ENCODE peak calls at places on chromosomes 11 and 22, in six cellular contexts. S is stomach, A is mesenchymal stem cell, U is PC-3, G is tibial nerve, L is thoracic aorta. K is an unnamed sample.

GRCh38 chr22:35519306-35520000 is 21.2 kb upstream of the RASD2 start:
- DNase-seq in S (no peak), A (no peak), L (no peak), G (no peak), U (no peak), K (no peak)

GRCh38 chr11:65427691-65428577 is 5.3 kb downstream of the NEAT1 start:
- DNase-seq in G (peak; percentile 48), U (peak; percentile 50), L (no peak), S (peak; percentile 64), A (peak; percentile 90), K (peak; percentile 31)

GRCh38 chr11:45100338-45100737 is 46.1 kb upstream of the PRDM11 start:
- DNase-seq in U (peak; percentile 23), L (no peak), A (peak; percentile 85), S (no peak), G (peak; percentile 3), K (no peak)

GRCh38 chr22:24685804-24686203 is 82.8 kb downstream of the GGT1 start:
- DNase-seq in L (no peak), S (no peak), A (no peak), U (no peak), G (no peak), K (no peak)

GRCh38 chr22:50260801-50261614 is 475 bp downstream of the MAPK12 start:
- DNase-seq in U (peak; percentile 50), G (no peak), L (no peak), A (peak; percentile 72), S (peak; percentile 51), K (no peak)

GRCh38 chr11:129380413-129380812 is 4.8 kb downstream of the BARX2 start:
- DNase-seq in S (no peak), A (no peak), U (peak; percentile 76), G (no peak), L (no peak), K (no peak)

GRCh38 chr11:2343502-2343901 is 33.6 kb upstream of the CD81 start:
- DNase-seq in U (no peak), G (no peak), A (no peak), S (no peak), L (no peak), K (no peak)

GRCh38 chr11:2208691-2209369 is 37.2 kb upstream of the TH start:
- DNase-seq in A (no peak), L (no peak), G (no peak), S (peak; percentile 85), U (peak; percentile 9), K (no peak)

GRCh38 chr11:95268386-95268785 is 37.4 kb upstream of the SESN3 start:
- DNase-seq in U (no peak), G (no peak), S (no peak), L (no peak), A (no peak), K (no peak)

GRCh38 chr11:86214710-86215109 is 29.8 kb upstream of the EED start:
- DNase-seq in A (no peak), L (no peak), G (no peak), U (peak; percentile 21), S (no peak), K (no peak)

GRCh38 chr11:66915866-66916265 is 42.3 kb downstream of the PC start:
- DNase-seq in S (no peak), A (no peak), G (no peak), L (no peak), U (no peak), K (no peak)

GRCh38 chr11:105621985-105622384 is 12.1 kb downstream of the GRIA4 start:
- DNase-seq in U (peak; percentile 52), S (no peak), G (no peak), A (no peak), L (no peak), K (no peak)

GRCh38 chr11:130160460-130161090 is 993 bp downstream of the ST14 start:
- DNase-seq in S (no peak), L (no peak), U (no peak), G (no peak), A (no peak), K (no peak)

GRCh38 chr11:116981216-116981887 is 116.9 kb downstream of the SIK3 start:
- DNase-seq in U (no peak), G (no peak), L (no peak), A (no peak), S (no peak), K (no peak)

GRCh38 chr11:121406291-121406690 is 45.8 kb upstream of the SORL1 start:
- DNase-seq in G (no peak), L (no peak), A (no peak), S (no peak), U (no peak), K (no peak)

DNA sequence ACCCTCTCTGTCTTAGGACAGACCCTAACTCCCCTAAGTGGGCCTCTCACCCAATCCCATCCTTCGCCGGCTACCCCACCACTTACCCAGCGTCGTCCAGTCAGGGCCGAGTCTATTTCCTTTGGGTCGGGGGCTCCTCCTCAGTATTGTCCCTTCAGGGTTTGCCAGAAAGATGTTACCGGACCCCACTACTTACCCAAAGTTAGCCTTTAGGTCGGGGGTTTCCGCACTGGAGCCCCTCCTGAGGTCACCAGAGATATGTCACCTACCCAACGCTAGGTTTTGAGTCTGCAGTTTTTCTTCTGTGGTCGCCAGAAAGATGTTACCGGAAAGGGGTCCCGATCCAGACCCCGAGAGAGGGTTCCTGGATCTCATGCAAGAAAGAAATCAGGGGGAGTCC is 17.9 kb upstream of the B4GALNT4 start:
- DNase-seq in U (no peak), G (no peak), L (no peak), A (no peak), S (no peak), K (no peak)
- H3K27me3 ChIP-seq in U (no peaks in the 10 kb centered on the region), G (no peaks in the 10 kb centered on the region), L (no peaks in the 10 kb centered on the region), A (no peaks in the 10 kb centered on the region), S (no peaks in the 10 kb centered on the region), K (no peaks in the 10 kb centered on the region)

GRCh38 chr22:48393041-48393370 is 1434.7 kb downstream of the BRD1 start:
- DNase-seq in A (no peak), U (no peak), S (no peak), G (no peak), L (no peak), K (no peak)

GRCh38 chr22:48396785-48397530 is 1430.7 kb downstream of the BRD1 start:
- DNase-seq in A (no peak), U (no peak), L (no peak), G (no peak), S (no peak), K (no peak)

GRCh38 chr22:48397531-48398180 is 1430.0 kb downstream of the BRD1 start:
- DNase-seq in A (no peak), L (no peak), U (no peak), S (no peak), G (no peak), K (no peak)

GRCh38 chr22:48396091-48396784 is 1431.4 kb downstream of the BRD1 start:
- DNase-seq in A (no peak), U (no peak), L (no peak), S (no peak), G (no peak), K (no peak)

GRCh38 chr22:48394787-48395620 is 1432.7 kb downstream of the BRD1 start:
- DNase-seq in U (no peak), L (no peak), S (no peak), G (no peak), A (no peak), K (no peak)
- H3K9me3 ChIP-seq in U (no peaks in the 10 kb centered on the region), L (no peaks in the 10 kb centered on the region), S (no peaks in the 10 kb centered on the region), G (no peaks in the 10 kb centered on the region), A (no peaks in the 10 kb centered on the region), K (no peaks in the 10 kb centered on the region)

GRCh38 chr11:46332093-46332567 is 15.1 kb upstream of the DGKZ start:
- DNase-seq in A (no peak), S (no peak), L (no peak), G (no peak), U (no peak), K (no peak)

GRCh38 chr11:46330154-46330886 is 16.9 kb upstream of the DGKZ start:
- DNase-seq in S (no peak), U (no peak), G (no peak), L (no peak), A (no peak), K (no peak)

GRCh38 chr11:46332568-46333128 is 14.6 kb upstream of the DGKZ start:
- DNase-seq in S (no peak), L (no peak), U (no peak), A (no peak), G (no peak), K (no peak)

GRCh38 chr11:46331653-46331984 is 15.6 kb upstream of the DGKZ start:
- DNase-seq in A (no peak), L (no peak), U (no peak), S (no peak), G (no peak), K (no peak)

DNA sequence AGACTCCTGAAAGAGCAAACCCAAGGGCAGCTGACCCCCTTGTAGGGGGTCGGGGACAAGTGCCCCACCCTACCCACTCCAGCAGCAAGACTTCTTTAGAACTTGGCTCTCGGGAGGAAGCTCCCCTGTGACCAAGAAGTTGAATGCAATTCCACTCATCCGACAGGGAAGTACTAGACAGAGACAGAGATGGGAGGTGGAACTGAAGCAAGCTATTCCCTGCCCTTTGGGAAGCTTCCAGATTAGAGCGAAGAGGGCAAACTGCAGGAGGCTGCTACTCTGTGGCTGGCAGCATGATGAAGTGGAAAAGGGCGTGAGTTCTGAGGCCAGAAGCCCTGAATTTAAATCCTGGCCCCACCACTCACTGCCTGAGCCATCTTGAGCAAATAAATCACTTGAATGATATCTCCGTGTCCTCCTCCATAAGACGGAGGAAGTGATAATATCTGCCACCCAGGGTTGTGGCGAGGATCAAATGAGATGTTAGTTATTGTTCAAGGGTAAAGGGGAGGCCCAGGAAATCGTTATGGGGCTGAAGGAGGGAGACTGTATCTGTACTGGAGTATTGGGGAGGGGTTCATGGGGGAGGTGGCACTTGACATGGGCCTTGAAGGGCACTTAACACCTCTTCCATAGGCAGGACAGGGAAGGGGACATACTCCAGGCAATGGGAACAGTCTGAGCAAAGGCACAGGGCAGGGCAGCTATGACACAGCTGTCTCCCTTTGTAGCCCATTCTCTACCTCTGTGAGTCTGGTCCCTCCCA is 16.2 kb upstream of the DGKZ start:
- DNase-seq in L (no peak), U (no peak), S (no peak), A (peak; percentile 19), G (no peak), K (peak; percentile 51)
- H3K27me3 ChIP-seq in L (peaks cover 14% of the 10 kb centered on the region), U (peaks cover 15% of the 10 kb centered on the region), S (no peaks in the 10 kb centered on the region), A (peaks cover 54% of the 10 kb centered on the region), G (peaks cover 78% of the 10 kb centered on the region), K (no peaks in the 10 kb centered on the region)

GRCh38 chr22:47570851-47571250 is 808.4 kb downstream of the TBC1D22A start:
- DNase-seq in S (no peak), A (no peak), L (no peak), U (no peak), G (no peak), K (no peak)
- H3K9me3 ChIP-seq in S (no peaks in the 10 kb centered on the region), A (no peaks in the 10 kb centered on the region), L (no peaks in the 10 kb centered on the region), U (no peaks in the 10 kb centered on the region), G (no peaks in the 10 kb centered on the region), K (no peaks in the 10 kb centered on the region)

K was measured in effector memory CD4-positive, alpha-beta T cell.